ENCODE peak calls at places on chromosomes 1 and 21, in six cellular contexts. Y is heart left ventricle, S is testis, H is esophagus muscularis mucosa, I is NB4, N is uterus. R is an unnamed sample.

GRCh38 chr1:164771568-164772350 is 212.8 kb downstream of the PBX1 start:
- DNase-seq in Y (no peak), S (no peak), H (no peak), I (no peak), N (peak), R (no peak)

GRCh38 chr1:43834280-43835140 is 99.1 kb upstream of the ARTN start:
- DNase-seq in Y (no peak), S (no peak), H (peak), I (peak), N (no peak), R (peak)

GRCh38 chr1:201882665-201883132 is 6.0 kb upstream of the SHISA4 start:
- DNase-seq in Y (no peak), S (peak), H (no peak), I (peak), N (peak), R (peak)

GRCh38 chr1:150161747-150162581 is 12.2 kb downstream of the PLEKHO1 start:
- DNase-seq in Y (no peak), S (no peak), H (no peak), I (peak), N (peak), R (peak)

GRCh38 chr21:28402616-28402989 is 590.1 kb downstream of the LTN1 start:
- DNase-seq in Y (no peak), S (no peak), H (no peak), I (no peak), N (no peak), R (no peak)

GRCh38 chr21:14603202-14603601 is 57.1 kb upstream of the SAMSN1 start:
- DNase-seq in Y (no peak), S (no peak), H (no peak), I (peak), N (no peak), R (no peak)

GRCh38 chr1:241356519-241357365 is at the start of gene RGS7:
- DNase-seq in Y (no peak), S (peak), H (no peak), I (no peak), N (no peak), R (peak)

GRCh38 chr1:74596770-74597169 is 76.8 kb downstream of the ERICH3 start:
- DNase-seq in Y (no peak), S (no peak), H (no peak), I (no peak), N (no peak), R (no peak)

GRCh38 chr1:58338081-58338480 is 208.4 kb downstream of the OMA1 start:
- DNase-seq in Y (no peak), S (no peak), H (no peak), I (no peak), N (no peak), R (no peak)

GRCh38 chr1:3070654-3071506 is 1.9 kb downstream of the PRDM16 start:
- DNase-seq in Y (peak), S (no peak), H (no peak), I (no peak), N (no peak), R (no peak)

GRCh38 chr1:172363852-172364251 is 56.6 kb upstream of the C1orf105 start:
- DNase-seq in Y (no peak), S (no peak), H (no peak), I (no peak), N (no peak), R (no peak)

GRCh38 chr21:29299906-29300546 is 1.3 kb downstream of the BACH1 start:
- DNase-seq in Y (peak), S (peak), H (peak), I (peak), N (peak), R (peak)

GRCh38 chr1:10459185-10459584 is 9.4 kb downstream of the CORT start:
- DNase-seq in Y (no peak), S (no peak), H (no peak), I (peak), N (no peak), R (peak)

GRCh38 chr1:29513357-29513756 is 277.0 kb downstream of the PTPRU start:
- DNase-seq in Y (peak), S (peak), H (peak), I (peak), N (no peak), R (peak)

GRCh38 chr1:173669491-173669941 is at the start of gene ANKRD45:
- DNase-seq in Y (peak), S (peak), H (no peak), I (no peak), N (peak), R (peak)

GRCh38 chr1:94025383-94026340 is 95.3 kb downstream of the ABCA4 start:
- DNase-seq in Y (no peak), S (peak), H (no peak), I (peak), N (peak), R (peak)

GRCh38 chr1:192066202-192066601 is 92.1 kb upstream of the RGS18 start:
- DNase-seq in Y (no peak), S (no peak), H (no peak), I (peak), N (no peak), R (peak)

GRCh38 chr21:15243356-15243755 is 178.6 kb upstream of the NRIP1 start:
- DNase-seq in Y (no peak), S (no peak), H (no peak), I (no peak), N (no peak), R (no peak)

GRCh38 chr21:38041493-38041892 is 125.2 kb upstream of the KCNJ6 start:
- DNase-seq in Y (no peak), S (no peak), H (no peak), I (no peak), N (no peak), R (no peak)

GRCh38 chr1:162347281-162347680 is 29.4 kb downstream of the SPATA46 start:
- DNase-seq in Y (no peak), S (no peak), H (no peak), I (no peak), N (no peak), R (no peak)

GRCh38 chr1:183218981-183219621 is 33.0 kb downstream of the LAMC2 start:
- DNase-seq in Y (peak), S (no peak), H (no peak), I (peak), N (peak), R (peak)

GRCh38 chr1:180116964-180117763 is 37.5 kb upstream of the QSOX1 start:
- DNase-seq in Y (peak), S (peak), H (no peak), I (peak), N (peak), R (peak)

GRCh38 chr1:194102607-194103006 is 916.2 kb upstream of the B3GALT2 start:
- DNase-seq in Y (no peak), S (peak), H (no peak), I (peak), N (no peak), R (no peak)

DNA sequence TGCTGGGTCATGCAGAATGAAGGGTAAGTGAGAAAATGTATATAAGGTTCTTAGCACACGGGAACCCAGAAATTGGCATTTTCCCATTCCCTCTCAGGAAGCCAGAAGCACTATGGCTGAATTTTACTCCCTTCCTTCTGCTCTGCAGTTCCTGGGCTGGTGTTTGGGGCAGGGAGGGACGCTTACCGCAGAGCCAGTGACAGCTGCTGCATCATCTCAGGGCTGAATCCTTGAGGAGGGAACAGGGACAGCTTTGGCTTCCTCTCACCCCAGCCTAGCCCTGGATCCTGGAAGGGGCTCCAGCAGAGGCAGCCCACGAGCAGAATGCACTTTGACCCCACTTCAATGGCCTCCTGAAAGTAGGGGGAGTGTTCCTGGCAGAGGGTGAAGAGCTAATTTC is 12.0 kb downstream of the PLA2G2D start:
- DNase-seq in Y (no peak), S (no peak), H (no peak), I (no peak), N (no peak), R (no peak)
- TF ChIP-seq POLR2A in Y (no peak), S (no peak), H (no peak), I (no peak), N (no peak), R (no peak)

DNA sequence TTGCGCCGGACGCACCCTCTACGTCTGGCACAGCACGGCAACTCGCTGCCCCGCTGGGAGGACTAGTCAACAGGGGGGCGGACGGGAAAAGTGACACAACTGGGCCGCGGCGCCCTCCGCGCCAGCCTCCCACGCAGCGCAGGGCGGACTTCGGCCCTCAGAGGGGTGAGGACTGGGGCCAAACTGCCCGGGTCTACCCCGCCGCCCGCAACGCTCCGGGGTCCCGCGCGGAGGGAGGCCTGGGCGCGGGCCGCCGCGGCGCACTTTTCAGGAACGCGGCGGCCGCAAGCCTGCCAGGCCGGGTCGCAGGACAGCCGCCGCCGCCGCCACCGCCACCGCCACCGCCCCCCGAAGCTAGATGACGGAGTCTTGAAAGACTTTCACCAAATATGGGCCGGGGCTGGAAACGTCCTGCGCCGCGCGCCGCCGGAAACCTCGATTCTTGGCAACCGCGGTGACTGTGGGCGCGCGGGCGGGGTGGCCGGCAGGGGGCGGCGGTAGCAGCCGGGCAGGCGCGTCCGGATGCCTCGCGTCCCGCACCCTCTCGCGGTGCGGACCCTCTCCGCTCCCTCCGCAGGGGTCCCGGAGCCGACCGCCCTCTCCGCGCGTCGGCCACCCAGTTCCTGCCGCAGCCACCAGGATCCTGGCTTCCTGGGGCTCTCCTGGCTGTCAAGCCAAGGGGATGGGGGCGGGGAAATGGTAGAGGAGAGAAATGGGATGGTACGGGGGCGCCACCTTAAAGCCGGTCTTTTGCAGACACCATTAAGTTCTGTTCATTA is 3.7 kb upstream of the CCN1 start:
- DNase-seq in Y (peak), S (peak), H (peak), I (peak), N (peak), R (peak)
- TF ChIP-seq POLR2A in Y (no peak), S (peak), H (peak), I (no peak), N (peak), R (no peak)

DNA sequence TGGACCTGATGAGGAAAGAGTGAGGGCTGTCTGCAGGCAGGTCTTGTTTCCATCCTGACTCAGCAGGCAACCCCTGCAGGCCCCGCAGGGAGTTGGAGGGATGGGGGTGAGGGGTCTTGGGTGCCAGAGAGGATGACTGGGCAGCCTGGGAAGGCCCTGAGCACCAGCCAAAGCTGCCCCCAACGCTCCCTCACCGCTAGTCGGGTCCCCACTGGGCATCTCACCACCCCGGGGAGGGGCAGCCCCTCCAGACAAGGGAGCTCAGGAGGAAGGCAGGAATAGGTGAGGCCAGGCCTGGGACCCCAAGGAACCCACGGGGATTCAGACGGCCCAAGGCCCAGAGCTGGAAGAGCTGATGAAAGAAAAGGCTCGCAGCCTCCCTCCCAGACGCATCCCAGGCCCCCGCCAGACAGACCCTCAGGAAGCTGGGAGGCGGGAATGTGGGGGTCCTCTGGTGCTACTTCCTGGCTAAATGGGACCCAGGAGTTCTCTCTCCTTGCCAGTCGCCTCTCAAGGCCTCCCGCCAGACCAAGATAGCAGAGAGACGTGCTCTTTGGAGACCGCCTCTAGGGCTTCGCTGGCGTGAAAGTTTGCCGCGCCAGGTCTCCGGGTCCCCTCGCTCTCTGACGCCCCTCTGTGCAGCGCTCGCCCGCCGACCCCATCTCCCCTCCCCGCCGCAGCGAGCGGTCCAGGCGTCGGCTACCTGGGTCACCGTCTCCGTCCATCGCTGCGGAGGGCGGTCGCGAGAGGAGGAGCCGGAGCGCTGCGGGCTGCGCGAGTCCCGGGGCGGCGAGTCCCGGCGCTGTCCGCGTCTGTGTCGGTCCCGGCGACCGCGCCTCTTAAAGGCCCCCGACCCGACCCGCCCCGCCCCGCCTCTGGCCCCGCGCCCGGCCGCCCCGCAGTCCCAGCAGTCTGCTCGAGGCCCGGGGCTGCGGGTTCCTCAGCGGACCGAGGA is at the start of gene FBXO2:
- DNase-seq in Y (no peak), S (peak), H (no peak), I (no peak), N (no peak), R (peak)
- TF ChIP-seq POLR2A in Y (no peak), S (no peak), H (no peak), I (no peak), N (no peak), R (no peak)

DNA sequence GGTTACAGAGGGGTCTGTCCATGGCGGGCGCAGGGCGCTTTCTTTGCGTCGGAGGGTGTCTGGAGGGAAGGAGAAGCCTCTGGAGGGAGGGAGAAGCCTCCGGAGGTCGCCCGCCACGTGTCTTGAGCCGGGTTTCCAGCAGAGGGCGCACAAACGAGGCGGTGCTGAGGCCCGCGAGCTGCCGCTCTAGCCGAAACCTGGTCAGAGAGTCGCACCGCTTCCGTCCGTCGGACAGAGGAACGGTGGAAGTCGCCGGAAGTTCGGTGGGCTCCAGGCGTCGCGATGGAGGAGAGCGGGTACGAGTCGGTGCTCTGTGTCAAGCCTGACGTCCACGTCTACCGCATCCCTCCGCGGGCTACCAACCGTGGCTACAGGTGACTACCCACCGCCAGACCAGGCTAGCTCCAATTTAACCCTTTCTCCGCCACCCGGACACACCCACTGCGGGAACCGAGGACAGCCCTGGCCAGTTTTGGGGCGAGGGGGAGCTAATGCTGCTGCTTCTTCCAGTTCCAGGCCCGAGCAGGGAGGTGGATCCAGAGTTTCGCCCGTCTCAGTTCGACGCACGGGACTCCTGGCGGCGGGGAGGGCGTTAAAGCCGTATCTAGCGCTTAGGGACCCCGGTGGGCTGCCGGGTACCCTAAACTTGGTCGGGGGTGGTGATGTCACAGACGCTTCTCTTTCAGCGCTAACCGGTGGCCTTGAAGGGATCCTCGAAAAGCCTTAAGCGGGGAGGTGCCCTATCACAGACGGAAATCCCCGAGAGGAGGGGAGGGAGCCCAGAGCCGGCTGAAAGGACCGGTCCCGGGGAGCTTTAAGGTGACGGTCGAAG is at the start of gene NECAP2:
- DNase-seq in Y (peak), S (peak), H (peak), I (peak), N (peak), R (peak)
- TF ChIP-seq POLR2A in Y (no peak), S (no peak), H (no peak), I (peak), N (peak), R (peak)

DNA sequence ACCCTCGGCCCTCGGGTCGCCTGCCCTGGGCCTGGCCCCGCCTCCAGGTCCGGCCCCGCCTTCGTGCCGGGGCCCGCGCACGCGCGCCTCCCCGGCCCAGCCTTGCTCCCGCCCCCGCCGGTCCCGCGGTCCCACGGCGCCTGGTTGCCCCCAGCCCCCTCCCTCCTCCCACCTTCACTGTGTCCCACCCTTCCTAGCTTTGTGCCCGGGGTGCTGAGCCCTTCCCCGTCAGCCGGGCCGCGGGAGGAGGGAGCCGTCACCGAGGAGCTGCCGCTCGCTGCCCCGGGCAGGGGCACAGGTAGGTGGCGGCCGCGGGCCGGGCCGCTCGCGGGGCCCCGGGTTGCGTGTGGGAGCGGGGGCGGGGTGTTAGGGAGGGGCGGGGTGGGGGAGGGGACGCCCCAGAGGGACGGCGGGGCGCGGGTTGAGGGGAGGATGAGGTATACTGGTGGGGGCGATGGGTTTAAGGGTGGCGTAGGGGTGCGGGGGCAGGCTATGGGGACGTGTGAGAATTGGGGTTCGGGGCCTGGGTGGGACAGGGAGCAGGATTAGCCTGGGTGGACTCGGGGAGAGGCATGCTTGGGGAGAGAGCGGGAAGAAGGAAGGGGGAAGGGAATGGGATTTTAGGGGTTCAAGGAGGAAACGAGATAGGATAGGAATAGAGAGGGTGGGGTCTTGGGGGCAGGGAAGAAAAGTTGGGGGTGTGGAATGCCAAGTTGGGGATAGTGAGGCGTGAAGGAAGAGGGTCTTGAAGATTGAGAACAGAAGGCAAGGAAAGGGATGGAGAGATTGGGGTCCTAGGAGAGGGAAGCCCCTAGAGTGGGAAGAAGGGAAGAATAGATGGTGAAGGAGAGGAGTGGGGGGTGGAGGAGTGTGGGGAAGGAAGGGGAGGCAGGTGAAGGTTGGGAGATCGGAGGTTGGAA is at the start of gene LRRC42:
- DNase-seq in Y (no peak), S (no peak), H (no peak), I (no peak), N (no peak), R (peak)
- TF ChIP-seq POLR2A in Y (no peak), S (no peak), H (no peak), I (peak), N (peak), R (no peak)

GRCh38 chr1:8169364-8170058 is 143.4 kb upstream of the ERRFI1 start:
- DNase-seq in Y (peak), S (peak), H (no peak), I (no peak), N (peak), R (no peak)
- TF ChIP-seq POLR2A in Y (no peak), S (no peak), H (no peak), I (no peak), N (no peak), R (no peak)

GRCh38 chr1:35808376-35809155 is 750 bp downstream of the AGO4 start:
- DNase-seq in Y (peak), S (peak), H (no peak), I (peak), N (peak), R (peak)
- TF ChIP-seq POLR2A in Y (no peak), S (no peak), H (no peak), I (no peak), N (no peak), R (peak)